ENCODE peak calls at places on chromosomes 3 and 15, in eight cellular contexts. Z, X, K, N, L, B, G and A are unnamed samples.

GRCh38 chr15:56640127-56640526 is 93.2 kb downstream of the ZNF280D start:
- DNase-seq in Z (no peak), X (no peak), K (no peak), N (no peak), L (no peak), B (no peak), G (no peak), A (no peak)

GRCh38 chr15:37016287-37016686 is 84.1 kb downstream of the MEIS2 start:
- DNase-seq in Z (no peak), X (no peak), K (peak), N (no peak), L (no peak), B (peak), G (peak), A (no peak)

GRCh38 chr3:64878372-64878771 is 190.6 kb upstream of the ADAMTS9 start:
- DNase-seq in Z (no peak), X (no peak), K (no peak), N (no peak), L (no peak), B (no peak), G (peak), A (no peak)

GRCh38 chr3:89165636-89166312 is 58.4 kb downstream of the EPHA3 start:
- DNase-seq in Z (no peak), X (no peak), K (no peak), N (no peak), L (no peak), B (no peak), G (no peak), A (no peak)

GRCh38 chr3:52763466-52763865 is 7.3 kb downstream of the NEK4 start:
- DNase-seq in Z (no peak), X (no peak), K (no peak), N (no peak), L (no peak), B (peak), G (peak), A (no peak)

GRCh38 chr15:68027388-68027787 is 26.7 kb upstream of the PIAS1 start:
- DNase-seq in Z (no peak), X (no peak), K (no peak), N (no peak), L (no peak), B (no peak), G (no peak), A (no peak)

GRCh38 chr3:46465196-46465520 is 453 bp upstream of the LTF start:
- DNase-seq in Z (no peak), X (no peak), K (no peak), N (no peak), L (no peak), B (no peak), G (no peak), A (no peak)

GRCh38 chr3:188294823-188295487 is 141.0 kb downstream of the LPP start:
- DNase-seq in Z (no peak), X (no peak), K (peak), N (no peak), L (no peak), B (peak), G (peak), A (no peak)

GRCh38 chr15:85403745-85404144 is 23.3 kb downstream of the AKAP13 start:
- DNase-seq in Z (no peak), X (no peak), K (peak), N (no peak), L (no peak), B (peak), G (peak), A (no peak)

GRCh38 chr15:76151599-76151974 is 91.8 kb downstream of the TMEM266 start:
- DNase-seq in Z (no peak), X (no peak), K (no peak), N (no peak), L (no peak), B (no peak), G (no peak), A (no peak)

GRCh38 chr3:66989860-66990696 is 8.0 kb upstream of the KBTBD8 start:
- DNase-seq in Z (no peak), X (no peak), K (no peak), N (no peak), L (no peak), B (no peak), G (peak), A (no peak)

GRCh38 chr3:4948395-4948794 is 30.8 kb upstream of the BHLHE40 start:
- DNase-seq in Z (no peak), X (no peak), K (peak), N (no peak), L (no peak), B (no peak), G (peak), A (no peak)

GRCh38 chr3:37997791-37998370 is 7.3 kb downstream of the VILL start:
- DNase-seq in Z (no peak), X (no peak), K (no peak), N (no peak), L (no peak), B (no peak), G (no peak), A (no peak)